ENCODE peak calls at places on chromosome X, in six cellular contexts. One of them, this sample, is unnamed.

GRCh38 chrX:110407910-110408545 is 49.4 kb downstream of the RTL9 start:
- DNase-seq in keratinocyte: no peak
- DNase-seq in CD4-positive, alpha-beta T cell: peak; percentile 34
- DNase-seq in upper lobe of left lung: no peak
- DNase-seq in coronary artery: no peak
- DNase-seq in cardiac fibroblast: peak; percentile 77
- DNase-seq in this sample: no peak

GRCh38 chrX:132094169-132094568 is 33.7 kb downstream of the FRMD7 start:
- DNase-seq in upper lobe of left lung: no peak
- DNase-seq in CD4-positive, alpha-beta T cell: no peak
- DNase-seq in keratinocyte: no peak
- DNase-seq in cardiac fibroblast: peak; percentile 18
- DNase-seq in coronary artery: no peak
- DNase-seq in this sample: no peak

GRCh38 chrX:138858946-138859345 is 147.4 kb upstream of the FGF13 start:
- DNase-seq in cardiac fibroblast: no peak
- DNase-seq in upper lobe of left lung: no peak
- DNase-seq in keratinocyte: no peak
- DNase-seq in CD4-positive, alpha-beta T cell: no peak
- DNase-seq in coronary artery: no peak
- DNase-seq in this sample: no peak

GRCh38 chrX:28910501-28910900 is 323.3 kb downstream of the IL1RAPL1 start:
- DNase-seq in cardiac fibroblast: peak; percentile 8
- DNase-seq in keratinocyte: no peak
- DNase-seq in upper lobe of left lung: no peak
- DNase-seq in coronary artery: no peak
- DNase-seq in CD4-positive, alpha-beta T cell: no peak
- DNase-seq in this sample: no peak

GRCh38 chrX:39974228-39974627 is 123.5 kb downstream of the BCOR start:
- DNase-seq in keratinocyte: no peak
- DNase-seq in upper lobe of left lung: no peak
- DNase-seq in CD4-positive, alpha-beta T cell: no peak
- DNase-seq in cardiac fibroblast: no peak
- DNase-seq in coronary artery: no peak
- DNase-seq in this sample: no peak

GRCh38 chrX:67346667-67347066 is 197.2 kb upstream of the AR start:
- DNase-seq in cardiac fibroblast: no peak
- DNase-seq in keratinocyte: no peak
- DNase-seq in CD4-positive, alpha-beta T cell: no peak
- DNase-seq in upper lobe of left lung: peak; percentile 56
- DNase-seq in coronary artery: no peak
- DNase-seq in this sample: no peak

GRCh38 chrX:34877451-34877850 is 65.1 kb upstream of the FAM47B start:
- DNase-seq in coronary artery: no peak
- DNase-seq in keratinocyte: no peak
- DNase-seq in upper lobe of left lung: no peak
- DNase-seq in CD4-positive, alpha-beta T cell: no peak
- DNase-seq in cardiac fibroblast: peak; percentile 58
- DNase-seq in this sample: no peak

GRCh38 chrX:318739-319578 is at the start of gene GTPBP6:
- DNase-seq in keratinocyte: peak; percentile 92
- DNase-seq in coronary artery: peak; percentile 100
- DNase-seq in CD4-positive, alpha-beta T cell: peak; percentile 97
- DNase-seq in cardiac fibroblast: peak; percentile 100
- DNase-seq in upper lobe of left lung: peak; percentile 100
- DNase-seq in this sample: peak; percentile 97

GRCh38 chrX:102155806-102156179 is at the start of gene BEX5:
- DNase-seq in upper lobe of left lung: peak; percentile 77
- DNase-seq in coronary artery: peak; percentile 74
- DNase-seq in CD4-positive, alpha-beta T cell: peak; percentile 25
- DNase-seq in cardiac fibroblast: no peak
- DNase-seq in keratinocyte: no peak
- DNase-seq in this sample: peak; percentile 15

GRCh38 chrX:33298622-33299021 is 87.3 kb upstream of the DMD start:
- DNase-seq in coronary artery: no peak
- DNase-seq in upper lobe of left lung: no peak
- DNase-seq in cardiac fibroblast: no peak
- DNase-seq in CD4-positive, alpha-beta T cell: no peak
- DNase-seq in keratinocyte: no peak
- DNase-seq in this sample: no peak

GRCh38 chrX:119391279-119391678 is 7.9 kb upstream of the SLC25A43 start:
- DNase-seq in coronary artery: no peak
- DNase-seq in upper lobe of left lung: no peak
- DNase-seq in cardiac fibroblast: peak; percentile 57
- DNase-seq in CD4-positive, alpha-beta T cell: no peak
- DNase-seq in keratinocyte: no peak
- DNase-seq in this sample: no peak

GRCh38 chrX:153926863-153927685 is 1.0 kb upstream of the ARHGAP4 start:
- DNase-seq in upper lobe of left lung: peak; percentile 72
- DNase-seq in CD4-positive, alpha-beta T cell: peak; percentile 70
- DNase-seq in coronary artery: no peak
- DNase-seq in cardiac fibroblast: peak; percentile 27
- DNase-seq in keratinocyte: no peak
- DNase-seq in this sample: peak; percentile 64

GRCh38 chrX:96480081-96480480 is 204.6 kb upstream of the DIAPH2 start:
- DNase-seq in CD4-positive, alpha-beta T cell: no peak
- DNase-seq in cardiac fibroblast: peak; percentile 79
- DNase-seq in keratinocyte: no peak
- DNase-seq in coronary artery: no peak
- DNase-seq in upper lobe of left lung: no peak
- DNase-seq in this sample: no peak

GRCh38 chrX:45824471-45824870 is 623.8 kb upstream of the DIPK2B start:
- DNase-seq in upper lobe of left lung: no peak
- DNase-seq in CD4-positive, alpha-beta T cell: no peak
- DNase-seq in cardiac fibroblast: peak; percentile 96
- DNase-seq in keratinocyte: peak; percentile 95
- DNase-seq in coronary artery: peak; percentile 74
- DNase-seq in this sample: no peak

GRCh38 chrX:114841051-114841450 is 176.4 kb downstream of the IL13RA2 start:
- DNase-seq in coronary artery: no peak
- DNase-seq in CD4-positive, alpha-beta T cell: no peak
- DNase-seq in cardiac fibroblast: peak; percentile 0
- DNase-seq in keratinocyte: no peak
- DNase-seq in upper lobe of left lung: no peak
- DNase-seq in this sample: no peak

GRCh38 chrX:39602226-39602625 is 495.5 kb downstream of the BCOR start:
- DNase-seq in CD4-positive, alpha-beta T cell: no peak
- DNase-seq in upper lobe of left lung: no peak
- DNase-seq in coronary artery: no peak
- DNase-seq in keratinocyte: no peak
- DNase-seq in cardiac fibroblast: no peak
- DNase-seq in this sample: no peak

GRCh38 chrX:13432376-13432775 is 112.5 kb upstream of the ATXN3L start:
- DNase-seq in keratinocyte: peak; percentile 25
- DNase-seq in cardiac fibroblast: peak; percentile 97
- DNase-seq in coronary artery: no peak
- DNase-seq in upper lobe of left lung: peak; percentile 31
- DNase-seq in CD4-positive, alpha-beta T cell: no peak
- DNase-seq in this sample: no peak

GRCh38 chrX:100376581-100376980 is 33.5 kb downstream of the PCDH19 start:
- DNase-seq in cardiac fibroblast: peak; percentile 44
- DNase-seq in keratinocyte: no peak
- DNase-seq in coronary artery: no peak
- DNase-seq in upper lobe of left lung: no peak
- DNase-seq in CD4-positive, alpha-beta T cell: no peak
- DNase-seq in this sample: no peak

GRCh38 chrX:153897899-153898298 is 6.6 kb upstream of the AVPR2 start:
- DNase-seq in upper lobe of left lung: no peak
- DNase-seq in cardiac fibroblast: no peak
- DNase-seq in coronary artery: no peak
- DNase-seq in keratinocyte: no peak
- DNase-seq in CD4-positive, alpha-beta T cell: no peak
- DNase-seq in this sample: no peak

GRCh38 chrX:34437586-34437985 is 219.5 kb downstream of the TMEM47 start:
- DNase-seq in upper lobe of left lung: no peak
- DNase-seq in coronary artery: no peak
- DNase-seq in CD4-positive, alpha-beta T cell: no peak
- DNase-seq in keratinocyte: no peak
- DNase-seq in cardiac fibroblast: no peak
- DNase-seq in this sample: no peak

GRCh38 chrX:52839137-52839536 is 28.1 kb downstream of the XAGE5 start:
- DNase-seq in upper lobe of left lung: no peak
- DNase-seq in CD4-positive, alpha-beta T cell: no peak
- DNase-seq in coronary artery: no peak
- DNase-seq in cardiac fibroblast: no peak
- DNase-seq in keratinocyte: no peak
- DNase-seq in this sample: no peak

GRCh38 chrX:150546711-150547153 is 21.7 kb upstream of the MTM1 start:
- DNase-seq in CD4-positive, alpha-beta T cell: no peak
- DNase-seq in upper lobe of left lung: no peak
- DNase-seq in cardiac fibroblast: no peak
- DNase-seq in coronary artery: no peak
- DNase-seq in keratinocyte: no peak
- DNase-seq in this sample: no peak

GRCh38 chrX:41025926-41026325 is 59.3 kb upstream of the USP9X start:
- DNase-seq in keratinocyte: no peak
- DNase-seq in CD4-positive, alpha-beta T cell: no peak
- DNase-seq in coronary artery: no peak
- DNase-seq in cardiac fibroblast: peak; percentile 42
- DNase-seq in upper lobe of left lung: no peak
- DNase-seq in this sample: no peak

GRCh38 chrX:153739754-153740486 is 15.3 kb downstream of the ABCD1 start:
- DNase-seq in CD4-positive, alpha-beta T cell: no peak
- DNase-seq in keratinocyte: no peak
- DNase-seq in cardiac fibroblast: no peak
- DNase-seq in upper lobe of left lung: no peak
- DNase-seq in coronary artery: no peak
- DNase-seq in this sample: no peak

DNA sequence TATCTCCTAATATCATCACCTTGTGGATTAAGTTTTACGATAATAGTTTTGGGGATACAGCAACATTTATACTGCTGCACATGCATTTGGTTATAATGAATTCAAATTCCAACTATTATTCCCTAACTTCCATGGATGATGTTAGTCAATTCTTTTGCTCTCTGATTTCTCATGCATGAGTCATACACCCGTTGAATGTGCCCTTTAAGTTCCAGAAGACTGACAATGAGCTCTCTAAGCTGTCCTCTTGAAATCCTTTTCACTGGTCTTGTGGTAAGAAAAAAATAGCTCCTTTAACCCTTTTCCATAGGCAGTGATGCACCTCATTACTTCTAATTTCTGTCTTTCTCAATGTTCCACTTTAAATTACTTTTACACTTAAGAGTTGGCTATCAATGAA is 1095.2 kb upstream of the POU3F4 start:
- DNase-seq in cardiac fibroblast: no peak
- DNase-seq in coronary artery: no peak
- DNase-seq in keratinocyte: no peak
- DNase-seq in CD4-positive, alpha-beta T cell: no peak
- DNase-seq in upper lobe of left lung: no peak
- DNase-seq in this sample: no peak
- TF ChIP-seq CTCF in cardiac fibroblast: no peak
- TF ChIP-seq CTCF in coronary artery: no peak
- TF ChIP-seq CTCF in keratinocyte: no peak
- TF ChIP-seq CTCF in CD4-positive, alpha-beta T cell: no peak
- TF ChIP-seq CTCF in upper lobe of left lung: no peak
- TF ChIP-seq CTCF in this sample: no peak

GRCh38 chrX:47586043-47586787 is 4.0 kb downstream of the TIMP1 start:
- DNase-seq in CD4-positive, alpha-beta T cell: no peak
- DNase-seq in keratinocyte: no peak
- DNase-seq in coronary artery: peak; percentile 64
- DNase-seq in upper lobe of left lung: no peak
- DNase-seq in cardiac fibroblast: no peak
- DNase-seq in this sample: no peak
- TF ChIP-seq CTCF in CD4-positive, alpha-beta T cell: no peak
- TF ChIP-seq CTCF in keratinocyte: no peak
- TF ChIP-seq CTCF in coronary artery: no peak
- TF ChIP-seq CTCF in upper lobe of left lung: no peak
- TF ChIP-seq CTCF in cardiac fibroblast: no peak
- TF ChIP-seq CTCF in this sample: no peak

GRCh38 chrX:133992877-133993276 is 7.5 kb upstream of the GPC3 start:
- DNase-seq in cardiac fibroblast: no peak
- DNase-seq in CD4-positive, alpha-beta T cell: no peak
- DNase-seq in coronary artery: no peak
- DNase-seq in keratinocyte: no peak
- DNase-seq in upper lobe of left lung: no peak
- DNase-seq in this sample: no peak

GRCh38 chrX:133999013-133999705 is 13.8 kb upstream of the GPC3 start:
- DNase-seq in keratinocyte: no peak
- DNase-seq in upper lobe of left lung: no peak
- DNase-seq in CD4-positive, alpha-beta T cell: no peak
- DNase-seq in cardiac fibroblast: no peak
- DNase-seq in coronary artery: no peak
- DNase-seq in this sample: no peak

GRCh38 chrX:133994576-133994975 is 9.2 kb upstream of the GPC3 start:
- DNase-seq in CD4-positive, alpha-beta T cell: no peak
- DNase-seq in keratinocyte: no peak
- DNase-seq in upper lobe of left lung: no peak
- DNase-seq in coronary artery: no peak
- DNase-seq in cardiac fibroblast: no peak
- DNase-seq in this sample: no peak

GRCh38 chrX:133991814-133992213 is 6.4 kb upstream of the GPC3 start:
- DNase-seq in upper lobe of left lung: no peak
- DNase-seq in CD4-positive, alpha-beta T cell: no peak
- DNase-seq in coronary artery: no peak
- DNase-seq in keratinocyte: no peak
- DNase-seq in cardiac fibroblast: no peak
- DNase-seq in this sample: no peak

DNA sequence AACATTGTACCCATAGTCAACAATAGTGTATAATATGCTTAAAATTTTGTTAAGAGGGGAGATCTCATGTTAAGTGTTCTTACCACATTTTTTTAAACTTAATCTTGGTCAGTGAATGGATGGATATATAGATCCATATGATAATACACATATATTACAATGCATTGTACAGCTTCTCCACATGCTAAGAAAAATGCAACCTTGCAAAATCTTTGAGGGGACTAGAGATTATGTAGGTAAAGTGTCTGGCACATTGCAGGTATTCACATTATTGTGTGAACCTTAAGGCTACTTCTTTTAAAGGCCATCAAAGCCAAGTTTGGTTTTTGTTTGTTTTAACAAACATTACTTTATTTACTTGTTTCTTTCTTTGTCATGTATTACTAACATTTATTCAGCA is 10.4 kb upstream of the GPC3 start:
- DNase-seq in CD4-positive, alpha-beta T cell: no peak
- DNase-seq in cardiac fibroblast: no peak
- DNase-seq in keratinocyte: no peak
- DNase-seq in coronary artery: no peak
- DNase-seq in upper lobe of left lung: no peak
- DNase-seq in this sample: no peak
- TF ChIP-seq CTCF in CD4-positive, alpha-beta T cell: no peak
- TF ChIP-seq CTCF in cardiac fibroblast: no peak
- TF ChIP-seq CTCF in keratinocyte: no peak
- TF ChIP-seq CTCF in coronary artery: no peak
- TF ChIP-seq CTCF in upper lobe of left lung: no peak
- TF ChIP-seq CTCF in this sample: no peak

DNA sequence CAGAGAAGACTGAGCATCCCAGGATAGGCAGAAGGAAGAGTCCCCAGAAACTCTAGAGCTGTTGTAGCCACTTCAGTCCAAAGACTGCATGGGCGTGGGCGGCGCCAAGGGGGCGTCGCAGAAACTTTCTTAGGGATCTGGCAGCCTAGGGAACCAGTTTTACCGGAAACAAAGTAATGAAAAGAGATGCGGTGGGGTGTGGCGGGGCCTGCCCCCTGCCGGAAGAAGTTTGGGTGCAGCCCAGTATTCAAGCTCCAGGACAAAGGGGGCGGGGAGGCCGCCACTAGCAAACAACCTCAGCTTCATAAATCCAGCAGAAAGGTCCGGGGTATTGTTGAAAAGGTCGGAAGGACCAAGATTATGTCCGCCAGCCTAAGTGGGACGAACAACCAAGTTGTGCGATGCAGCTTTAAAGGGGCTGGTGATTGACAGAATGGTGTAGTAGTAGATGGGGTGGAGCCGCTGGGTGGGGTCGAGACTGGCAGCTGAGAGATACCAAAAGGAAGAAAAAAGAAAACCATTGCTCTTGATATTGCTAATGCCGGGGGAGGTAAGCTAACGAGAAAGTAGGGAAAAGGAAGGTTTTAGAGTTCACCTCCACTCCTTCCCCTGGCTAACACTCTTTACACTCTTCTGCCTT is 190.5 kb downstream of the RRAGB start:
- DNase-seq in keratinocyte: no peak
- DNase-seq in coronary artery: peak; percentile 69
- DNase-seq in CD4-positive, alpha-beta T cell: peak; percentile 20
- DNase-seq in cardiac fibroblast: peak; percentile 28
- DNase-seq in upper lobe of left lung: peak; percentile 67
- DNase-seq in this sample: peak; percentile 34
- TF ChIP-seq CTCF in keratinocyte: peak; percentile 26
- TF ChIP-seq CTCF in coronary artery: no peak
- TF ChIP-seq CTCF in CD4-positive, alpha-beta T cell: peak; percentile 53
- TF ChIP-seq CTCF in cardiac fibroblast: peak; percentile 37
- TF ChIP-seq CTCF in upper lobe of left lung: peak; percentile 45
- TF ChIP-seq CTCF in this sample: no peak

This sample was measured in activated B cell treated with CpG ODN at 0.5 μM for 24 hours.